ENCODE peak calls at places on chromosome 19, in seven cellular contexts. E is H9, H is IMR-90, A is PC-3, B is Karpas-422, G is astrocyte, S is colonic mucosa. X is an unnamed sample.

GRCh38 chr19:4722671-4723464 is 774 bp downstream of the DPP9 start:
- DNase-seq in G (peak; percentile 58), H (peak; percentile 53), B (peak; percentile 83), A (peak; percentile 42), S (peak; percentile 50), E (no peak), X (peak; percentile 74)

GRCh38 chr19:23956051-23956450 is 41.4 kb downstream of the ZNF726 start:
- DNase-seq in A (no peak), S (no peak), G (no peak), E (no peak), B (no peak), H (no peak), X (no peak)

GRCh38 chr19:17626456-17626855 is 61.7 kb downstream of the UNC13A start:
- DNase-seq in G (no peak), S (no peak), H (no peak), E (no peak), A (no peak), B (no peak), X (no peak)

GRCh38 chr19:48393559-48394330 is at the start of gene GRIN2D:
- DNase-seq in H (peak; percentile 33), A (peak; percentile 26), B (no peak), E (peak; percentile 64), G (peak; percentile 31), S (no peak), X (peak; percentile 40)

GRCh38 chr19:52735734-52736133 is 890 bp upstream of the ZNF611 start:
- DNase-seq in A (peak; percentile 69), E (peak; percentile 97), B (no peak), H (no peak), S (peak; percentile 38), G (peak; percentile 60), X (no peak)

GRCh38 chr19:11447347-11448262 is 12.2 kb downstream of the PRKCSH start:
- DNase-seq in A (no peak), G (no peak), H (no peak), E (no peak), B (no peak), S (no peak), X (no peak)

GRCh38 chr19:40223135-40223822 is 3.2 kb downstream of the CCNP start:
- DNase-seq in E (peak; percentile 98), B (no peak), S (peak; percentile 76), A (peak; percentile 51), H (no peak), G (no peak), X (no peak)

GRCh38 chr19:57887195-57887941 is 1.5 kb downstream of the ZNF814 start:
- DNase-seq in S (peak; percentile 50), G (peak; percentile 59), B (peak; percentile 49), H (no peak), E (peak; percentile 65), A (no peak), X (peak; percentile 5)

GRCh38 chr19:40251991-40252390 is 25.5 kb upstream of the CCNP start:
- DNase-seq in G (no peak), E (no peak), B (no peak), A (no peak), H (no peak), S (no peak), X (no peak)

GRCh38 chr19:45401815-45402468 is 2.9 kb downstream of the PPP1R13L start:
- DNase-seq in H (no peak), S (no peak), E (no peak), G (no peak), A (no peak), B (no peak), X (no peak)
- H3K9ac ChIP-seq in H (no peak overlapping the region), S (peak overlapping the region; percentile 16), E (no peak overlapping the region), G (no peak overlapping the region), A (no peak overlapping the region), B (no peak overlapping the region), X (no peak overlapping the region)

DNA sequence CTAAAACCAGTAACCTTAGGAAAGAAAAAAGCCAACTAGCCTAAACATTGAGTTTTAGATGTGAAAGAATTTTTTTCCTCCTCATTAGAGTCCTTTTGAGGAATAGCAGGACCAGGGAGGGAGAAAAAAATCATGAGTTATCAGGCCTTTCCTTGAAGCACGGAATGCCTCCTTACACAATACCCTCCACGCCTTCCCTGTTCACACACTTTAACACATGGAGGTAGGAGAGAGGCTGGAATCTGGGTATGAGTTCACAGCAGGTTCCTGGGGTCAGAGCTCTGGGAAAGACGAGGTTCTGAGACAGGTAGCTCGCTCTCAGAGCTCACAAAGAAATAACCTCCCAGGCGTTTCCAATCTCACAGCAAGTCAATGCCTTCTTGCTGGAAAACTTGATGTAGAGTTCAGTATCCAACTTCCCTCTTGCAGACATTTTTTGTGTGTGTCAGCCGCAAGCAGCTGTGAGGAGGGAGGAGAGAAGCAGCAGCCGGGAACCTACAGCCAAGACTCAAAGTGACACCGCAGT is 710 bp downstream of the ZNF573 start:
- DNase-seq in S (no peak), A (no peak), G (peak; percentile 9), B (no peak), E (no peak), H (peak; percentile 0), X (peak; percentile 25)
- H3K9ac ChIP-seq in S (peak overlapping the region; percentile 95), A (peak overlapping the region; percentile 62), G (peak overlapping the region; percentile 87), B (peak overlapping the region; percentile 78), E (peak overlapping the region; percentile 18), H (peak overlapping the region; percentile 72), X (peak overlapping the region; percentile 92)

DNA sequence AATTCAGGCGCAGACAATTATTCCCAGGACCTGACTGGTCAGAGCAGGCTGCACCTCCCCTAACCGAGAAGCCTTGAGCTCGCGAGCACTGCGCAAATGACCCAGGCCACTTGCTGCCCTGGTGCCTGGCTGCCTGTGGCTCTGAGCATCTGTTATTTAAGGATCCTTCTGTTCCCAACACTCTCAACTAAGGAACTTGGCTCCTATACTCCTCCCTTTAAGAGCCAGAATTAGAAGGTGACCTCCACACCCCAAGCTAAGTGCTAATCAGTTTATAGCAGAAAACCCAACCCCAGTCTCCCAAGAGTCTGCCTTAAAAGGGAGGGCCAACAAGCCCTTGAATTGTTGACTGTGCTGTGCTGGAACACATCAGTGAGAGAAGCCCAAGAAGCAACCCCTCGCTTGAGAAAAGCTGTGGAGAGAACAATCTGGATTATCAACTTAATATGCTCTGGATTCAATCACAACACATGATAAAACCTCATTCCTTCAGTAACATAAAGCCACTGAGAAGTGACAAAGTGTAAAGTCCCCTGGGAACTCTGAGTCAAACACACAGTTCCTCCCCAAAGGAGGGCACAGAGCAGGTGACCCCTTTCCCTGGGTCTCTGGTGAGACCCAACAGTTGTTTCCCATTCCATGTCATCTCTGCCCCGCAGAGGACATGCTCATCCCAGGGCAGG is 14.6 kb downstream of the AKAP8L start:
- DNase-seq in H (no peak), E (no peak), G (no peak), A (no peak), S (no peak), B (no peak), X (no peak)
- H3K9ac ChIP-seq in H (no peak overlapping the region), E (no peak overlapping the region), G (no peak overlapping the region), A (no peak overlapping the region), S (no peak overlapping the region), B (no peak overlapping the region), X (no peak overlapping the region)

DNA sequence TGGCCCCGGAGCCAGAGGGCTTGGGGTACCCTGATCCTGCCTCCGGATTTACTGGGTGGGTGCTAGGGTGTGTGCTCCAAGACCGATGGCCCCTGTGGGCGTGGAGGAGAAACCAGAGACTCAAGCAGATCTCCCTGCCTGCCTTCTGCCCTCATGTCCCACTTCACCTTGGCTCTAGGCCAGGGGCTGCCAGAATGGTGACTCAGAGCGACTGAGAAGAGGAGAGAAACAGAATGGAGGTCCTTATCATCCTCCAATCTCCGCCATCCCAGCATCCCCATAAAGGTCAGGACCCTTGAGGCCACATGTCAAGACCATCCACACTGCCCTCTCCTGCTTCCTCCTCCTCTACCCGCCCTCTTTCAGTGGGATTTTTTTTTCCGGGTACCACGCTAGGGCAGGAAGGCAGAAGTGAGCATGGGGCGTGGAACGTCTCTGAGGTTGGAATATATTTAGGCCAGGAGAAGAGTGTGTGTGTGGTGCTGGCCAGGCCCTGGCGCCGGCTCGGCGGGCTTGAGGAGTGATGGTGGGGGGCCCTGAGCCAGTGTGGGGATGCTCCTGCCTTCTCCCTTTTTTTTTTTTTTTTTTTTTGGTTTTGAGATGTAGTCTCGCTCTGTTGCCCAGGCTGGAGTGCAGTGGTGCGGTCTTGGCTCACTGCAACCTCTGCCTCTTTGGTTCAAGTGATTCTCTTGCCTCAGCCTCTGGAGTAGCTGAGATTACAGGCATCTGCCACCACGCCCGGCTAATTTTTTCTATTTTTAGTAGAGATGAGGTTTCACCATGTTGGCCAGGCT is 22.3 kb downstream of the IER2 start:
- DNase-seq in A (peak; percentile 98), H (peak; percentile 83), S (peak; percentile 92), E (no peak), G (peak; percentile 79), B (peak; percentile 24), X (peak; percentile 89)
- H3K9ac ChIP-seq in A (peak overlapping the region; percentile 60), H (no peak overlapping the region), S (peak overlapping the region; percentile 63), E (no peak overlapping the region), G (peak overlapping the region; percentile 23), B (no peak overlapping the region), X (peak overlapping the region; percentile 79)

GRCh38 chr19:21087871-21088270 is 5.9 kb downstream of the ZNF714 start:
- DNase-seq in H (no peak), E (no peak), B (no peak), G (no peak), A (no peak), S (no peak), X (no peak)
- H3K9ac ChIP-seq in H (no peak overlapping the region), E (no peak overlapping the region), B (no peak overlapping the region), G (no peak overlapping the region), A (no peak overlapping the region), S (no peak overlapping the region), X (no peak overlapping the region)

DNA sequence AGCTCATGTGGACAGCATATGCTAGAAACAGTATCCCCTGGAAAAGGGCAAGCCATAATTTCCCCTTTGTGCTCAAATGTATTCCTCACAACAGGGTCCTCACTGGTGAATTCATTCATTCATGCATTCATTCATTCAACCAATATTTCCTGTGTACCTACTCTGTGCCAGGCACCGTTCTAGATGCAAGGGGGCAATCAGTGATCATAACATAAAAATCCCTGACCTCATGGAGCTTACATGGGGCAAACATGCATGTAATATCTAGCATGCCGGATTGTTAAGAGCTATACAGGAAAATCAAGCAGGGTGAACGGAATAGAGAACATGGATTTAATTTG is 2.6 kb downstream of the RANBP3 start:
- DNase-seq in A (no peak), H (no peak), G (no peak), E (no peak), B (no peak), S (no peak), X (no peak)
- H3K9ac ChIP-seq in A (no peak overlapping the region), H (no peak overlapping the region), G (no peak overlapping the region), E (no peak overlapping the region), B (peak overlapping the region; percentile 51), S (no peak overlapping the region), X (no peak overlapping the region)

DNA sequence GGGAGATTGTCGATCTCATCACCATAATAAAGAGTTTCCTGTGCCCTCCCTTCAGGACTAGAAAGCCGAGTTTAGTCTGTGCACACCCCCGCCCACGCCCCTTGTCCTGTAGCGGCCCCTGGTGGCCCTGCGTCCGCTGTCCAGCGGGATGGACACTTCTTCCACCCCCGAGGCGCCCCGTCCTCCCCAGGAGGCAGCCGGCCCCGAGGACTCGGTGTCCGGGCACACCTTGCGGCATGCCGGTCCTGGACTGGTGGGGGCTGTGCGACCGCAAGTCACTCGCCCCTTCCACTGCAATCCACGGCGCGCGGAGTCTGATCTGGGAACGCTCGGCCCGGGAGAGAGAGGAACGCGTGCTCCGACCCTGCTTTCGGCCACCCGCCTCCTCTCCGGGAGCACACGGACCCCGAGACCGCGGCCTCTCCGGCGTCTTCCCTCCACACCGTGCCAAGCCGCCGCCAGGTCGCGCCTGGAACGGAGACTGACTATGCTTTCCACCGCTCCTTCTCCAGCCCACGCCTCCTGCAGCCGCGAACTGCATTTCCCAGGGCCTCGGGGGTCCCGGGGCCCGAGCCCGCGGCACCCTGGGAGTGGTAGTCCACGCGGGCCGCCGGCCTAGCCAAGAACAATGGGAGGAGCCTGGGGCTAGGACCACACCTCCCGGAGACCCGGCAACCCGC is 678 bp upstream of the KMT2B start:
- DNase-seq in A (peak; percentile 77), G (peak; percentile 87), E (peak; percentile 95), H (peak; percentile 94), B (peak; percentile 98), S (peak; percentile 94), X (peak; percentile 96)
- H3K9ac ChIP-seq in A (peak overlapping the region; percentile 85), G (peak overlapping the region; percentile 79), E (peak overlapping the region; percentile 14), H (peak overlapping the region; percentile 57), B (peak overlapping the region; percentile 87), S (peak overlapping the region; percentile 88), X (peak overlapping the region; percentile 91)

GRCh38 chr19:37963190-37963947 is 56.4 kb downstream of the SIPA1L3 start:
- DNase-seq in E (no peak), A (no peak), G (peak; percentile 92), B (no peak), H (peak; percentile 47), S (no peak), X (peak; percentile 33)
- H3K9ac ChIP-seq in E (no peak overlapping the region), A (no peak overlapping the region), G (no peak overlapping the region), B (peak overlapping the region; percentile 6), H (no peak overlapping the region), S (peak overlapping the region; percentile 26), X (no peak overlapping the region)